ENCODE peak calls at places on chromosome 1, in seven cellular contexts. One of them, this sample, is unnamed.

GRCh38 chr1:73800376-73800775 is 397.6 kb downstream of the LRRIQ3 start:
- DNase-seq in foreskin keratinocyte: peak; percentile 9
- DNase-seq in tibial nerve: no peak
- DNase-seq in left ventricle myocardium inferior: no peak
- DNase-seq in cardiac muscle cell: no peak
- DNase-seq in neural progenitor cell: no peak
- DNase-seq in stomach: no peak
- DNase-seq in this sample: no peak

GRCh38 chr1:65423884-65424655 is 3.6 kb downstream of the LEPR start:
- DNase-seq in foreskin keratinocyte: peak; percentile 90
- DNase-seq in tibial nerve: no peak
- DNase-seq in left ventricle myocardium inferior: no peak
- DNase-seq in cardiac muscle cell: no peak
- DNase-seq in neural progenitor cell: no peak
- DNase-seq in stomach: no peak
- DNase-seq in this sample: no peak

GRCh38 chr1:67137307-67137753 is 2.6 kb upstream of the C1orf141 start:
- DNase-seq in foreskin keratinocyte: no peak
- DNase-seq in tibial nerve: no peak
- DNase-seq in left ventricle myocardium inferior: no peak
- DNase-seq in cardiac muscle cell: no peak
- DNase-seq in neural progenitor cell: peak; percentile 45
- DNase-seq in stomach: no peak
- DNase-seq in this sample: no peak

GRCh38 chr1:65174585-65174984 is 26.6 kb downstream of the AK4 start:
- DNase-seq in foreskin keratinocyte: peak; percentile 87
- DNase-seq in tibial nerve: peak; percentile 63
- DNase-seq in left ventricle myocardium inferior: peak; percentile 57
- DNase-seq in cardiac muscle cell: no peak
- DNase-seq in neural progenitor cell: no peak
- DNase-seq in stomach: peak; percentile 83
- DNase-seq in this sample: peak; percentile 39

GRCh38 chr1:117686907-117687306 is 81.1 kb downstream of the TENT5C start:
- DNase-seq in foreskin keratinocyte: no peak
- DNase-seq in tibial nerve: no peak
- DNase-seq in left ventricle myocardium inferior: no peak
- DNase-seq in cardiac muscle cell: no peak
- DNase-seq in neural progenitor cell: no peak
- DNase-seq in stomach: no peak
- DNase-seq in this sample: no peak

GRCh38 chr1:235075121-235075954 is 53.3 kb downstream of the TOMM20 start:
- DNase-seq in foreskin keratinocyte: peak; percentile 54
- DNase-seq in tibial nerve: peak; percentile 45
- DNase-seq in left ventricle myocardium inferior: peak; percentile 74
- DNase-seq in cardiac muscle cell: no peak
- DNase-seq in neural progenitor cell: no peak
- DNase-seq in stomach: peak; percentile 78
- DNase-seq in this sample: peak; percentile 75

GRCh38 chr1:243316366-243316989 is 60.6 kb downstream of the SDCCAG8 start:
- DNase-seq in foreskin keratinocyte: no peak
- DNase-seq in tibial nerve: no peak
- DNase-seq in left ventricle myocardium inferior: no peak
- DNase-seq in cardiac muscle cell: no peak
- DNase-seq in neural progenitor cell: peak; percentile 77
- DNase-seq in stomach: no peak
- DNase-seq in this sample: no peak

GRCh38 chr1:218930879-218931278 is 242.8 kb upstream of the LYPLAL1 start:
- DNase-seq in foreskin keratinocyte: no peak
- DNase-seq in tibial nerve: no peak
- DNase-seq in left ventricle myocardium inferior: no peak
- DNase-seq in cardiac muscle cell: no peak
- DNase-seq in neural progenitor cell: no peak
- DNase-seq in stomach: no peak
- DNase-seq in this sample: no peak

GRCh38 chr1:229192031-229192430 is 78.9 kb upstream of the RAB4A start:
- DNase-seq in foreskin keratinocyte: peak; percentile 76
- DNase-seq in tibial nerve: no peak
- DNase-seq in left ventricle myocardium inferior: no peak
- DNase-seq in cardiac muscle cell: no peak
- DNase-seq in neural progenitor cell: no peak
- DNase-seq in stomach: no peak
- DNase-seq in this sample: no peak

GRCh38 chr1:1901641-1902294 is 10.9 kb upstream of the GNB1 start:
- DNase-seq in foreskin keratinocyte: no peak
- DNase-seq in tibial nerve: no peak
- DNase-seq in left ventricle myocardium inferior: no peak
- DNase-seq in cardiac muscle cell: no peak
- DNase-seq in neural progenitor cell: no peak
- DNase-seq in stomach: no peak
- DNase-seq in this sample: no peak

GRCh38 chr1:82318265-82318664 is 517.5 kb downstream of the ADGRL2 start:
- DNase-seq in foreskin keratinocyte: peak; percentile 37
- DNase-seq in tibial nerve: no peak
- DNase-seq in left ventricle myocardium inferior: no peak
- DNase-seq in cardiac muscle cell: no peak
- DNase-seq in neural progenitor cell: no peak
- DNase-seq in stomach: no peak
- DNase-seq in this sample: no peak
- H3K27me3 ChIP-seq in foreskin keratinocyte: no peaks in the 10 kb centered on the region
- H3K27me3 ChIP-seq in tibial nerve: no peaks in the 10 kb centered on the region
- H3K27me3 ChIP-seq in left ventricle myocardium inferior: no peaks in the 10 kb centered on the region
- H3K27me3 ChIP-seq in cardiac muscle cell: no peaks in the 10 kb centered on the region
- H3K27me3 ChIP-seq in neural progenitor cell: no peaks in the 10 kb centered on the region
- H3K27me3 ChIP-seq in stomach: no peaks in the 10 kb centered on the region
- H3K27me3 ChIP-seq in this sample: no peaks in the 10 kb centered on the region

GRCh38 chr1:241292973-241293372 is 64.0 kb downstream of the RGS7 start:
- DNase-seq in foreskin keratinocyte: no peak
- DNase-seq in tibial nerve: no peak
- DNase-seq in left ventricle myocardium inferior: no peak
- DNase-seq in cardiac muscle cell: no peak
- DNase-seq in neural progenitor cell: no peak
- DNase-seq in stomach: no peak
- DNase-seq in this sample: no peak
- H3K27me3 ChIP-seq in foreskin keratinocyte: no peaks in the 10 kb centered on the region
- H3K27me3 ChIP-seq in tibial nerve: no peaks in the 10 kb centered on the region
- H3K27me3 ChIP-seq in left ventricle myocardium inferior: no peaks in the 10 kb centered on the region
- H3K27me3 ChIP-seq in cardiac muscle cell: no peaks in the 10 kb centered on the region
- H3K27me3 ChIP-seq in neural progenitor cell: no peaks in the 10 kb centered on the region
- H3K27me3 ChIP-seq in stomach: no peaks in the 10 kb centered on the region
- H3K27me3 ChIP-seq in this sample: no peaks in the 10 kb centered on the region

GRCh38 chr1:43279161-43279560 is 6.2 kb downstream of the C1orf210 start:
- DNase-seq in foreskin keratinocyte: no peak
- DNase-seq in tibial nerve: no peak
- DNase-seq in left ventricle myocardium inferior: no peak
- DNase-seq in cardiac muscle cell: no peak
- DNase-seq in neural progenitor cell: no peak
- DNase-seq in stomach: no peak
- DNase-seq in this sample: no peak

GRCh38 chr1:43282220-43283195 is 2.9 kb downstream of the C1orf210 start:
- DNase-seq in foreskin keratinocyte: no peak
- DNase-seq in tibial nerve: no peak
- DNase-seq in left ventricle myocardium inferior: no peak
- DNase-seq in cardiac muscle cell: no peak
- DNase-seq in neural progenitor cell: no peak
- DNase-seq in stomach: no peak
- DNase-seq in this sample: no peak

GRCh38 chr1:43280683-43281082 is 4.7 kb downstream of the C1orf210 start:
- DNase-seq in foreskin keratinocyte: no peak
- DNase-seq in tibial nerve: no peak
- DNase-seq in left ventricle myocardium inferior: no peak
- DNase-seq in cardiac muscle cell: no peak
- DNase-seq in neural progenitor cell: no peak
- DNase-seq in stomach: no peak
- DNase-seq in this sample: no peak

GRCh38 chr1:43277116-43277876 is 7.5 kb downstream of the TMEM125 start:
- DNase-seq in foreskin keratinocyte: no peak
- DNase-seq in tibial nerve: no peak
- DNase-seq in left ventricle myocardium inferior: no peak
- DNase-seq in cardiac muscle cell: no peak
- DNase-seq in neural progenitor cell: no peak
- DNase-seq in stomach: no peak
- DNase-seq in this sample: no peak

GRCh38 chr1:43279666-43280065 is 5.7 kb downstream of the C1orf210 start:
- DNase-seq in foreskin keratinocyte: no peak
- DNase-seq in tibial nerve: no peak
- DNase-seq in left ventricle myocardium inferior: no peak
- DNase-seq in cardiac muscle cell: no peak
- DNase-seq in neural progenitor cell: no peak
- DNase-seq in stomach: no peak
- DNase-seq in this sample: no peak
- H3K27me3 ChIP-seq in foreskin keratinocyte: no peaks in the 10 kb centered on the region
- H3K27me3 ChIP-seq in tibial nerve: no peaks in the 10 kb centered on the region
- H3K27me3 ChIP-seq in left ventricle myocardium inferior: no peaks in the 10 kb centered on the region
- H3K27me3 ChIP-seq in cardiac muscle cell: no peaks in the 10 kb centered on the region
- H3K27me3 ChIP-seq in neural progenitor cell: no peaks in the 10 kb centered on the region
- H3K27me3 ChIP-seq in stomach: no peaks in the 10 kb centered on the region
- H3K27me3 ChIP-seq in this sample: no peaks in the 10 kb centered on the region

GRCh38 chr1:3716351-3716750 is 35.9 kb upstream of the CCDC27 start:
- DNase-seq in foreskin keratinocyte: no peak
- DNase-seq in tibial nerve: no peak
- DNase-seq in left ventricle myocardium inferior: no peak
- DNase-seq in cardiac muscle cell: no peak
- DNase-seq in neural progenitor cell: no peak
- DNase-seq in stomach: no peak
- DNase-seq in this sample: no peak
- H3K27me3 ChIP-seq in foreskin keratinocyte: peaks cover under 1% of the 10 kb centered on the region
- H3K27me3 ChIP-seq in tibial nerve: no peaks in the 10 kb centered on the region
- H3K27me3 ChIP-seq in left ventricle myocardium inferior: peaks cover 47% of the 10 kb centered on the region
- H3K27me3 ChIP-seq in cardiac muscle cell: no peaks in the 10 kb centered on the region
- H3K27me3 ChIP-seq in neural progenitor cell: peaks cover 10% of the 10 kb centered on the region
- H3K27me3 ChIP-seq in stomach: peaks cover 93% of the 10 kb centered on the region
- H3K27me3 ChIP-seq in this sample: no peaks in the 10 kb centered on the region

GRCh38 chr1:6427445-6428390 is 3.1 kb downstream of the ESPN start:
- DNase-seq in foreskin keratinocyte: no peak
- DNase-seq in tibial nerve: no peak
- DNase-seq in left ventricle myocardium inferior: no peak
- DNase-seq in cardiac muscle cell: no peak
- DNase-seq in neural progenitor cell: peak; percentile 1
- DNase-seq in stomach: peak; percentile 83
- DNase-seq in this sample: peak; percentile 46
- H3K27me3 ChIP-seq in foreskin keratinocyte: peaks cover 40% of the 10 kb centered on the region
- H3K27me3 ChIP-seq in tibial nerve: no peaks in the 10 kb centered on the region
- H3K27me3 ChIP-seq in left ventricle myocardium inferior: peaks cover 92% of the 10 kb centered on the region
- H3K27me3 ChIP-seq in cardiac muscle cell: peaks cover 55% of the 10 kb centered on the region
- H3K27me3 ChIP-seq in neural progenitor cell: peaks cover 65% of the 10 kb centered on the region
- H3K27me3 ChIP-seq in stomach: peaks cover 93% of the 10 kb centered on the region
- H3K27me3 ChIP-seq in this sample: peaks cover 11% of the 10 kb centered on the region

GRCh38 chr1:18120638-18121037 is 13.0 kb downstream of the IGSF21 start:
- DNase-seq in foreskin keratinocyte: no peak
- DNase-seq in tibial nerve: no peak
- DNase-seq in left ventricle myocardium inferior: no peak
- DNase-seq in cardiac muscle cell: no peak
- DNase-seq in neural progenitor cell: no peak
- DNase-seq in stomach: no peak
- DNase-seq in this sample: no peak
- H3K27me3 ChIP-seq in foreskin keratinocyte: no peaks in the 10 kb centered on the region
- H3K27me3 ChIP-seq in tibial nerve: no peaks in the 10 kb centered on the region
- H3K27me3 ChIP-seq in left ventricle myocardium inferior: peaks cover 98% of the 10 kb centered on the region
- H3K27me3 ChIP-seq in cardiac muscle cell: peaks cover 59% of the 10 kb centered on the region
- H3K27me3 ChIP-seq in neural progenitor cell: no peaks in the 10 kb centered on the region
- H3K27me3 ChIP-seq in stomach: peaks cover 68% of the 10 kb centered on the region
- H3K27me3 ChIP-seq in this sample: peaks cover 4% of the 10 kb centered on the region

This sample was measured in body of pancreas.